ENCODE peak calls at places on chromosomes 4 and X, in four cellular contexts. One of them, this sample, is unnamed. For H3K4me1, the result is how much of the 10 kb centered on the place peaks cover.

GRCh38 chr4:73208376-73208775 is 50.2 kb downstream of the ANKRD17 start:
- DNase-seq in lower lobe of right lung: no peak
- DNase-seq in tibial artery: no peak
- DNase-seq in psoas muscle: no peak
- DNase-seq in this sample: no peak

GRCh38 chr4:148649669-148650331 is 207.6 kb upstream of the NR3C2 start:
- DNase-seq in lower lobe of right lung: no peak
- DNase-seq in tibial artery: no peak
- DNase-seq in psoas muscle: no peak
- DNase-seq in this sample: no peak

GRCh38 chrX:150610038-150610437 is 41.6 kb downstream of the MTM1 start:
- DNase-seq in lower lobe of right lung: no peak
- DNase-seq in tibial artery: no peak
- DNase-seq in psoas muscle: no peak
- DNase-seq in this sample: no peak

GRCh38 chrX:77953708-77954107 is 15.7 kb downstream of the PGAM4 start:
- DNase-seq in lower lobe of right lung: no peak
- DNase-seq in tibial artery: no peak
- DNase-seq in psoas muscle: no peak
- DNase-seq in this sample: peak

GRCh38 chr4:19026281-19026680 is 1004.7 kb upstream of the LCORL start:
- DNase-seq in lower lobe of right lung: no peak
- DNase-seq in tibial artery: no peak
- DNase-seq in psoas muscle: no peak
- DNase-seq in this sample: peak

GRCh38 chr4:67535280-67535840 is 9.9 kb downstream of the CENPC start:
- DNase-seq in lower lobe of right lung: no peak
- DNase-seq in tibial artery: no peak
- DNase-seq in psoas muscle: no peak
- DNase-seq in this sample: no peak

GRCh38 chr4:165556383-165556782 is 177.6 kb downstream of the CPE start:
- DNase-seq in lower lobe of right lung: no peak
- DNase-seq in tibial artery: no peak
- DNase-seq in psoas muscle: no peak
- DNase-seq in this sample: no peak

GRCh38 chrX:103393487-103393886 is 17.1 kb downstream of the BEX3 start:
- DNase-seq in lower lobe of right lung: no peak
- DNase-seq in tibial artery: no peak
- DNase-seq in psoas muscle: no peak
- DNase-seq in this sample: no peak

GRCh38 chrX:132592880-132593279 is 104.0 kb upstream of the MBNL3 start:
- DNase-seq in lower lobe of right lung: no peak
- DNase-seq in tibial artery: no peak
- DNase-seq in psoas muscle: no peak
- DNase-seq in this sample: peak

GRCh38 chr4:8580321-8581093 is at the start of gene GPR78:
- DNase-seq in lower lobe of right lung: peak
- DNase-seq in tibial artery: peak
- DNase-seq in psoas muscle: peak
- DNase-seq in this sample: peak

GRCh38 chrX:107445146-107445545 is 4.3 kb upstream of the FRMPD3 start:
- DNase-seq in lower lobe of right lung: no peak
- DNase-seq in tibial artery: no peak
- DNase-seq in psoas muscle: no peak
- DNase-seq in this sample: no peak

GRCh38 chr4:959338-960139 is 13.8 kb downstream of the DGKQ start:
- DNase-seq in lower lobe of right lung: no peak
- DNase-seq in tibial artery: peak
- DNase-seq in psoas muscle: peak
- DNase-seq in this sample: no peak

GRCh38 chr4:66522244-66522643 is 852.0 kb upstream of the EPHA5 start:
- DNase-seq in lower lobe of right lung: no peak
- DNase-seq in tibial artery: no peak
- DNase-seq in psoas muscle: no peak
- DNase-seq in this sample: no peak

GRCh38 chr4:54819044-54819443 is 161.3 kb downstream of the KIT start:
- DNase-seq in lower lobe of right lung: no peak
- DNase-seq in tibial artery: no peak
- DNase-seq in psoas muscle: no peak
- DNase-seq in this sample: no peak

GRCh38 chrX:135433531-135434257 is 11.9 kb downstream of the SMIM10L2A start:
- DNase-seq in lower lobe of right lung: no peak
- DNase-seq in tibial artery: no peak
- DNase-seq in psoas muscle: no peak
- DNase-seq in this sample: no peak

GRCh38 chr4:7561557-7561956 is 126.8 kb upstream of the PSAPL1 start:
- DNase-seq in lower lobe of right lung: no peak
- DNase-seq in tibial artery: no peak
- DNase-seq in psoas muscle: no peak
- DNase-seq in this sample: no peak

GRCh38 chr4:181656748-181657147 is 586.5 kb upstream of the TENM3 start:
- DNase-seq in lower lobe of right lung: no peak
- DNase-seq in tibial artery: no peak
- DNase-seq in psoas muscle: no peak
- DNase-seq in this sample: no peak

GRCh38 chr4:118753685-118754084 is 68.5 kb downstream of the METTL14 start:
- DNase-seq in lower lobe of right lung: no peak
- DNase-seq in tibial artery: no peak
- DNase-seq in psoas muscle: no peak
- DNase-seq in this sample: no peak

GRCh38 chr4:118752551-118752950 is 67.4 kb downstream of the METTL14 start:
- DNase-seq in lower lobe of right lung: no peak
- DNase-seq in tibial artery: no peak
- DNase-seq in psoas muscle: no peak
- DNase-seq in this sample: no peak

GRCh38 chr4:118753096-118753495 is 67.9 kb downstream of the METTL14 start:
- DNase-seq in lower lobe of right lung: no peak
- DNase-seq in tibial artery: no peak
- DNase-seq in psoas muscle: no peak
- DNase-seq in this sample: no peak

GRCh38 chr4:118749347-118749988 is 64.3 kb downstream of the METTL14 start:
- DNase-seq in lower lobe of right lung: no peak
- DNase-seq in tibial artery: no peak
- DNase-seq in psoas muscle: no peak
- DNase-seq in this sample: no peak

DNA sequence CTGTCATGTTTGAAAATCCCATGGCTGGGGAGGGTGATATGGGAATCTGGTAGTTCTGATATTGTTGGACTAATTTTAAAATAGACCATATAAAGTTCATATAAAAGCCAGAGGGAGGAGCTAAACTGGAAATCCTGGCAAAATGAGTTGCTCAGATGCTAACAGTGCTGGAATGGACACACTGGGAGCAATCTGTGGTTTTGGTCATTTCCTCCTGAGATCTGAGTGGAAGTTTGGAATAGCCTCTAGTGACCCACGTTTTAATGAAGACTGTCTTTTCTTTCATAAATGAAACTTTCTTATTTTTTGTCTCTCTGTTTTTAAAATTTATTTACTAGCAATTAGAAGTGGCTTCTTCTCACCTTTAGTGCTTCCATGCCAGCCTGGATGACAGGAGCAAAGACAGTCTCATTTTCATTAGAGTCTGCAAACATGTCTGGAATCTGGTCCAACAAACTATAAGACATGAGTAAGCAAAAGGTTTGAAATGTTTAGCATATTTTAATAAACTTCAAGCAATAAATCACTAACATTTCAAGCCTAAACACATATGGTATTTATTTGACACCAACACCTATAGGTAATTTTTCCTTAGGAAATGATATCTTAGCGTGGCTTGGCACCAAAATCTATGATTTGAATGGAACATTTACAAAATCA is 66.6 kb downstream of the METTL14 start:
- DNase-seq in lower lobe of right lung: no peak
- DNase-seq in tibial artery: no peak
- DNase-seq in psoas muscle: no peak
- DNase-seq in this sample: peak
- H3K4me1 ChIP-seq in lower lobe of right lung: under half
- H3K4me1 ChIP-seq in tibial artery: under half
- H3K4me1 ChIP-seq in psoas muscle: under half
- H3K4me1 ChIP-seq in this sample: under half

DNA sequence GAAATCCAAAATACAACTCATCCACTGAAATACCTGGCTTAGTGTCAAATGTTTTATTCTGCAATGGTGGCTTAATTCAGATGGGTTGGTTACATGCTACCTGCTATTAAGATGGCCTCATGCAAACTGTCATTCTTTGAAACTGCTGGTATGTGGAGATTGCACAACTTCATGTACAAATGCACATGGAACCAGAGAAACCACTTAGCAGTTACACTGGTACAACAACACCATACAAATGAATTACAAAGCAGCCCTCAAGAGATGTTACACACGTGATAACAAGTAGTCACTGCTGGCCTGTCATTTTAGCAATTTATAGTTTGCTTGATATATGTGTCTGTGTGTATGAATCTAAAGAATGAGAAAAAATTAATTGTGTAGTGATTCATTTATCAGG is 84.6 kb upstream of the STS start:
- DNase-seq in lower lobe of right lung: no peak
- DNase-seq in tibial artery: no peak
- DNase-seq in psoas muscle: no peak
- DNase-seq in this sample: no peak
- H3K27ac ChIP-seq in lower lobe of right lung: no peak
- H3K27ac ChIP-seq in tibial artery: no peak
- H3K27ac ChIP-seq in psoas muscle: no peak
- H3K27ac ChIP-seq in this sample: no peak

DNA sequence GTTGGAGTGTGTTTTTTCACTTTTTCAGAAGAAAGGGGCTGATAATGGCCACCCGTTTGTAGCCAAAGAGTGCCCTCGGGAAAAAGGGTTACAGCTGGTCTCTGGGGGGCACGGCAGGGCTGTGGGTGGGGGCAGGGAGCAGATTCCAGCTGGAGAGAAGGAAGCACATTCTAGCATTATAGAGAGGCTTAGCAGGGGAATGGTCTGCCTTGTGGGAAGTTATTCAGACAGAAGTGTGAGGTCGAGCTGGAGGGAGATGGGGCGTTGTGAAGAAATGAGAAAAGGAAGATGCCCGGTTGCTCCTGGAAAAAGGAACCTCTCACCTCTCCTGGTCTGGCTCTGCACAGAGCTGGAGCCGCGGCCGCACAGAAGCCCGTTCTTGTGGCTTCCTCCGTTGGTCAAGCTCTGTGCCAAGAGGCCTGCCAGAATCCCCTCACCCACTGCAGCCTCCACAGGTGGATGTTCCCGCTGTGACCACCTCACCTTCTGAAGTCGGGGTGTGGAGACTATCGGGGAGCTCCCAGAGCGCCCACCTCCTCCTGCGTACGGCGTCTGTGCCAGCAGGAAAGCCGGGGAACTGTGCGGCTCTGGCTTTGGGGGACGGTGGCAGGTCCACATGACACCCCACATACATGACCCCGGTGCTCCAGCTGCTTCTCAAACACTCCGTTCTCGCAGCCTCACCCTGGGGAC is 52.4 kb upstream of the HGFAC start:
- DNase-seq in lower lobe of right lung: peak
- DNase-seq in tibial artery: peak
- DNase-seq in psoas muscle: no peak
- DNase-seq in this sample: no peak
- H3K4me3 ChIP-seq in lower lobe of right lung: peak
- H3K4me3 ChIP-seq in tibial artery: peak
- H3K4me3 ChIP-seq in psoas muscle: peak
- H3K4me3 ChIP-seq in this sample: no peak

GRCh38 chrX:25015486-25016360 is at the start of gene ARX:
- DNase-seq in lower lobe of right lung: no peak
- DNase-seq in tibial artery: no peak
- DNase-seq in psoas muscle: peak
- DNase-seq in this sample: peak
- H3K4me1 ChIP-seq in lower lobe of right lung: under half
- H3K4me1 ChIP-seq in tibial artery: under half
- H3K4me1 ChIP-seq in psoas muscle: under half
- H3K4me1 ChIP-seq in this sample: under half